ENCODE peak calls at places on chromosomes 13 and 19, in six cellular contexts. S is activated naive CD4-positive, alpha-beta T cell; K is COR-L47; X is A673; H is stimulated activated CD4-positive, alpha-beta T cell treated with anti-CD3 and anti-CD28 coated beads, Interleukin-4, amount 100 ng/mL, for 4 hours; T is naive thymus-derived CD4-positive, alpha-beta T cell. W is an unnamed sample.

GRCh38 chr13:94342436-94343242 is 136.8 kb downstream of the DCT start:
- DNase-seq in S (no peak), K (no peak), X (no peak), H (no peak), T (no peak), W (no peak)

GRCh38 chr13:50127726-50128291 is 112.6 kb downstream of the KCNRG start:
- DNase-seq in S (no peak), K (no peak), X (no peak), H (no peak), T (no peak), W (no peak)

GRCh38 chr13:74256969-74257368 is 122.8 kb upstream of the KLF12 start:
- DNase-seq in S (no peak), K (no peak), X (no peak), H (no peak), T (no peak), W (no peak)

GRCh38 chr19:32098953-32099352 is 246.5 kb upstream of the ZNF507 start:
- DNase-seq in S (no peak), K (no peak), X (no peak), H (no peak), T (no peak), W (no peak)

GRCh38 chr19:9941646-9942045 is 5.3 kb upstream of the OLFM2 start:
- DNase-seq in S (no peak), K (no peak), X (no peak), H (no peak), T (no peak), W (no peak)

GRCh38 chr19:39167461-39168257 is 29.1 kb upstream of the NCCRP1 start:
- DNase-seq in S (no peak), K (peak), X (no peak), H (no peak), T (no peak), W (no peak)

GRCh38 chr13:51027644-51028043 is 83.4 kb downstream of the C13orf42 start:
- DNase-seq in S (no peak), K (no peak), X (no peak), H (no peak), T (no peak), W (no peak)

GRCh38 chr19:45677351-45678230 is 9.6 kb downstream of the GIPR start:
- DNase-seq in S (peak), K (no peak), X (peak), H (peak), T (peak), W (no peak)

GRCh38 chr19:7926727-7927604 is 1.0 kb upstream of the CTXN1 start:
- DNase-seq in S (no peak), K (no peak), X (no peak), H (no peak), T (no peak), W (no peak)

GRCh38 chr19:4622695-4623421 is 16.5 kb upstream of the TNFAIP8L1 start:
- DNase-seq in S (no peak), K (no peak), X (no peak), H (no peak), T (no peak), W (no peak)

GRCh38 chr13:105936816-105937215 is 598.6 kb downstream of the EFNB2 start:
- DNase-seq in S (no peak), K (no peak), X (no peak), H (no peak), T (no peak), W (peak)

GRCh38 chr13:104779311-104779710 is 1713.1 kb upstream of the SLC10A2 start:
- DNase-seq in S (no peak), K (no peak), X (no peak), H (no peak), T (no peak), W (no peak)

GRCh38 chr13:31807090-31807541 is 67.8 kb downstream of the RXFP2 start:
- DNase-seq in S (no peak), K (peak), X (peak), H (no peak), T (no peak), W (no peak)

GRCh38 chr19:16067205-16067938 is 8.9 kb upstream of the TPM4 start:
- DNase-seq in S (no peak), K (no peak), X (no peak), H (no peak), T (no peak), W (peak)

GRCh38 chr13:26707122-26708006 is 53.2 kb downstream of the GPR12 start:
- DNase-seq in S (peak), K (peak), X (peak), H (no peak), T (peak), W (peak)

GRCh38 chr19:14300281-14300680 is 81.0 kb upstream of the ADGRE5 start:
- DNase-seq in S (no peak), K (peak), X (no peak), H (no peak), T (no peak), W (no peak)

GRCh38 chr13:113857531-113858195 is 6.2 kb downstream of the GAS6 start:
- DNase-seq in S (no peak), K (no peak), X (no peak), H (no peak), T (no peak), W (no peak)

GRCh38 chr19:2986951-2987491 is 9.7 kb downstream of the TLE6 start:
- DNase-seq in S (no peak), K (peak), X (no peak), H (no peak), T (no peak), W (no peak)

GRCh38 chr19:31304877-31305312 is 44.3 kb downstream of the TSHZ3 start:
- DNase-seq in S (no peak), K (no peak), X (peak), H (no peak), T (no peak), W (peak)

GRCh38 chr13:35566340-35566739 is 89.9 kb upstream of the MAB21L1 start:
- DNase-seq in S (no peak), K (no peak), X (no peak), H (no peak), T (no peak), W (no peak)

GRCh38 chr13:27533155-27533643 is 82.8 kb upstream of the MTIF3 start:
- DNase-seq in S (peak), K (peak), X (peak), H (peak), T (no peak), W (peak)

W was measured in AG09309.